ENCODE peak calls at places on chromosomes 3 and 15, in seven cellular contexts. One of them, this sample, is unnamed.

GRCh38 chr3:90091557-90091956 is 984.1 kb downstream of the EPHA3 start:
- DNase-seq in IMR-90: peak
- DNase-seq in right lobe of liver: no peak
- DNase-seq in adrenal gland: no peak
- DNase-seq in A549: peak
- DNase-seq in heart left ventricle: peak
- DNase-seq in testis: peak
- DNase-seq in this sample: no peak

GRCh38 chr15:73983211-73983727 is 8.8 kb downstream of the STOML1 start:
- DNase-seq in IMR-90: peak
- DNase-seq in right lobe of liver: no peak
- DNase-seq in adrenal gland: peak
- DNase-seq in A549: no peak
- DNase-seq in heart left ventricle: peak
- DNase-seq in testis: no peak
- DNase-seq in this sample: no peak

GRCh38 chr3:37243811-37244748 is 69.7 kb upstream of the LRRFIP2 start:
- DNase-seq in IMR-90: peak
- DNase-seq in right lobe of liver: peak
- DNase-seq in adrenal gland: peak
- DNase-seq in A549: peak
- DNase-seq in heart left ventricle: peak
- DNase-seq in testis: peak
- DNase-seq in this sample: peak

GRCh38 chr15:91694829-91695205 is 158.7 kb upstream of the SLCO3A1 start:
- DNase-seq in IMR-90: peak
- DNase-seq in right lobe of liver: no peak
- DNase-seq in adrenal gland: peak
- DNase-seq in A549: peak
- DNase-seq in heart left ventricle: peak
- DNase-seq in testis: peak
- DNase-seq in this sample: no peak

GRCh38 chr15:74662064-74662860 is 33.6 kb downstream of the EDC3 start:
- DNase-seq in IMR-90: no peak
- DNase-seq in right lobe of liver: no peak
- DNase-seq in adrenal gland: no peak
- DNase-seq in A549: no peak
- DNase-seq in heart left ventricle: no peak
- DNase-seq in testis: no peak
- DNase-seq in this sample: no peak

GRCh38 chr3:13950042-13950441 is 70.2 kb upstream of the WNT7A start:
- DNase-seq in IMR-90: no peak
- DNase-seq in right lobe of liver: no peak
- DNase-seq in adrenal gland: no peak
- DNase-seq in A549: no peak
- DNase-seq in heart left ventricle: no peak
- DNase-seq in testis: no peak
- DNase-seq in this sample: no peak

GRCh38 chr3:33115024-33115768 is 1.4 kb downstream of the CRTAP start:
- DNase-seq in IMR-90: peak
- DNase-seq in right lobe of liver: peak
- DNase-seq in adrenal gland: peak
- DNase-seq in A549: peak
- DNase-seq in heart left ventricle: peak
- DNase-seq in testis: peak
- DNase-seq in this sample: peak

GRCh38 chr15:33292718-33293307 is 18.0 kb upstream of the RYR3 start:
- DNase-seq in IMR-90: peak
- DNase-seq in right lobe of liver: no peak
- DNase-seq in adrenal gland: peak
- DNase-seq in A549: peak
- DNase-seq in heart left ventricle: peak
- DNase-seq in testis: peak
- DNase-seq in this sample: no peak

GRCh38 chr15:74571191-74571590 is 30.2 kb downstream of the ARID3B start:
- DNase-seq in IMR-90: no peak
- DNase-seq in right lobe of liver: no peak
- DNase-seq in adrenal gland: no peak
- DNase-seq in A549: no peak
- DNase-seq in heart left ventricle: no peak
- DNase-seq in testis: no peak
- DNase-seq in this sample: no peak

DNA sequence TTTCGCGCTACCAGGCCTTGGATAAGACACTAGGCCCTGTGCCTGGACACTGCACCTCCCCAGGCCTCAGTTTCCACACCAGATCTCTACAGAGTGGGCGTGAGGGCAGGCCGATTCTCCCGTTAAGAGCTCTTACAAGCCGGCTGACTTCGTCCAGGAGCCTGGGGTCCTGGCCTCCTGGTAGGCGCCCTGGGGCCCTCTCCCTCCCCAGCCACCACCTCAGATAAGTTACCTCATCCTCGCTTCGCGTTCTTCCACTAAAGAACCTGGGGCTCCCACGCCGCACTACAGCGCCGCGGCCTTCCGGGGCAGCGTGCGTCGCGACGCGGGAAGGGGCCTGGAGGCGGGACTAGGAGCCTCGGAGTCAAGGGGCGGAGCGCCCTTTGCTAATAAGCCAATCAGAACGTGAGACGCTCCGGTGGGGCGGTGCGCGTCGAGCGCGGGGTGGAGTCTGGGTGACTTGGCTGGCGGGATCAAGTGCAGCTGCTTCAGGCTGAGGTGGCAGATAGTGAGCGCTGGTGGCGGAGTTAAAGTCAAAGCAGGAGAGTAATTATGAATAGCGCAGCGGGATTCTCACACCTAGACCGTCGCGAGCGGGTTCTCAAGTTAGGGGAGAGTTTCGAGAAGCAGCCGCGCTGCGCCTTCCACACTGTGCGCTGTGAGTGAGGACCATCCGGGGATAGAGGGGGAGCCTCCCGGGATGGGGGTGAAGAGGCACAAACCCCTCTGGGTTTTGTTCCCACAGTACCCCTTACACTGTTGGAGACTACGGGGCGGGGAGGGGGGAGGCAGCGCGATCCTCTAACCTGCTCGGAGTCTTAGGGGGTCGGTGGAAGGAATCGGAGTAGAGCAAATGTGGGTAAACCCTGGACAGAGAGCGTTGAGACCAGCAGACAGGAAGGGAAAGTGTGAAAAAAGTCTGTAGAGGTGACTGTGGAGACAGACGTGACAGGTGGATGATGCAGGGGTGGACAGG is at the start of the genes EAF2 and IQCB1:
- DNase-seq in IMR-90: peak
- DNase-seq in right lobe of liver: peak
- DNase-seq in adrenal gland: peak
- DNase-seq in A549: peak
- DNase-seq in heart left ventricle: peak
- DNase-seq in testis: peak
- DNase-seq in this sample: peak
- TF ChIP-seq POLR2A in IMR-90: peak
- TF ChIP-seq POLR2A in right lobe of liver: peak
- TF ChIP-seq POLR2A in adrenal gland: peak
- TF ChIP-seq POLR2A in A549: peak
- TF ChIP-seq POLR2A in heart left ventricle: peak
- TF ChIP-seq POLR2A in testis: peak
- TF ChIP-seq POLR2A in this sample: peak

GRCh38 chr3:10715886-10716285 is 100.1 kb upstream of the SLC6A11 start:
- DNase-seq in IMR-90: no peak
- DNase-seq in right lobe of liver: no peak
- DNase-seq in adrenal gland: no peak
- DNase-seq in A549: no peak
- DNase-seq in heart left ventricle: no peak
- DNase-seq in testis: no peak
- DNase-seq in this sample: no peak
- TF ChIP-seq POLR2A in IMR-90: no peak
- TF ChIP-seq POLR2A in right lobe of liver: no peak
- TF ChIP-seq POLR2A in adrenal gland: no peak
- TF ChIP-seq POLR2A in A549: no peak
- TF ChIP-seq POLR2A in heart left ventricle: no peak
- TF ChIP-seq POLR2A in testis: no peak
- TF ChIP-seq POLR2A in this sample: no peak

DNA sequence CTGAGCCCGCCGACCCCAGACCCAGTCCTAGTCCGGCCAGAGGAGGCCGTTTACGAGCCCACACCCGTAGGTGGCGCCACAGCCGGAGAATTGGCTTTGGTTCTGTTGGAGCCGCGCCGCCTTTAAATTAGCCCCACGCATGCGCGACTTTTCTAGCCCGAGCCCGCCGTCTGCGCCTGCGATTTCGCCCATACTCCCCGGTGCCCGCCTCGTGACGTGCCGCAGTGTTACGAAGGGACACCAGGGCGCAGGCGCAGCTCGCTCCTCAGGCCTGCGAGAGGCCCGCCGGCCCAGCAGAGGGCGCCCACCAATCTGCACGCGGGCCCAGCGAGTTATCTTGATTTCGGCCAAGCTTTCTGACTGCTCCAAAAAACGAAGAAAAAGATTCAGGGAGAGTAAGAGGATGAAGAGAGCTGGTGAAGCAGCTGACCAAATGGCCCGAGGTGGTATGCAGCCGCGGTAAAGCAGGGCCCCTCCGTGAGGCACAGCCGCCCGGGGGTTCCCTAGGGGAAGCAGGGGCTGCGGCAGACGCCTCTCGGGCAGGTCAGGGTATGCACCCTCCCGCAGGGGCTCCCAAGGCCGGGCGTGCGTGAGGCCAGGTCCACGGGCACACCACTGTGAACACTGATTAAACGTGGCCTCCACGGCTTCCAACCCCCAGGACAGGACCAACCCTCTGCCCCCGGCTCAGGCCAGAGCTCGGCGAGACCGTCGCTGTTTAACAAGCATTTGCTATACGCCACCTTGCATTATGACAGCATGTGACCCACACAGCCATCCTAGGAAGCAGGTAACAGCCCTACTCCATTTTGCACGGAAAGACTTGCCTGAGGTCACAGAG is 32.8 kb downstream of the RPN1 start:
- DNase-seq in IMR-90: peak
- DNase-seq in right lobe of liver: peak
- DNase-seq in adrenal gland: peak
- DNase-seq in A549: peak
- DNase-seq in heart left ventricle: peak
- DNase-seq in testis: peak
- DNase-seq in this sample: peak
- TF ChIP-seq POLR2A in IMR-90: no peak
- TF ChIP-seq POLR2A in right lobe of liver: peak
- TF ChIP-seq POLR2A in adrenal gland: no peak
- TF ChIP-seq POLR2A in A549: no peak
- TF ChIP-seq POLR2A in heart left ventricle: peak
- TF ChIP-seq POLR2A in testis: no peak
- TF ChIP-seq POLR2A in this sample: no peak

DNA sequence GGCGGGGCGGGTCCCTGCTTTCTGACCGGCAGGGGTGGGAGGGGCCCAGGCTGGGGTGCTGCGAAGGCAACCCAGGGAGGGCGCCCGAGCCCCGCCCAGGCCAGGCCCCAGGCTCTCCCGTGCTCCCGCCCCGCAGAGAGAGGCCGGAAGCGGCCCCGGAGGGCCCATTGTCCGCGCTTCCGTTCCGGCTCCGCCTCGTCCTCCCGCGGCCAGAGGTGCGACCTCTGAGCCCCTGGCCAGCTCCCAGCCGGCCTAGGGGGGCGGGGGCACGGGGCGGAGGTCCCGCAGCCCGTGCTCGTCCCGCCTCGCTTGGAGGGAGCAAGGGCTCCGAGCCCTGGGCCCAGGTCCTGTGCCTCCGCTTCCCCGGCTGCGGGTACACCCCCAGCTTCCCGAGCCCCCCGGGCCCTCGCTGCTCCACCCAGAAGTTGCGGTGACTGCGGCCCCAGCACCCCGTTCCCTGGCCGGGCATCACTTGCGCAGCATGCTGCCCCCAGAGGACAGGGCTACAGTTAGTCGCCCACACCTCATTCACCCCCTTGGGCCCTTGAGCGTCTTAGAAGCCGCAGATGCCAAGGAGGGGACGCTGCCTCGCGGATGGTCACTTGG is 20.4 kb upstream of the PLXND1 start:
- DNase-seq in IMR-90: peak
- DNase-seq in right lobe of liver: peak
- DNase-seq in adrenal gland: peak
- DNase-seq in A549: peak
- DNase-seq in heart left ventricle: peak
- DNase-seq in testis: peak
- DNase-seq in this sample: peak
- TF ChIP-seq POLR2A in IMR-90: no peak
- TF ChIP-seq POLR2A in right lobe of liver: peak
- TF ChIP-seq POLR2A in adrenal gland: peak
- TF ChIP-seq POLR2A in A549: peak
- TF ChIP-seq POLR2A in heart left ventricle: peak
- TF ChIP-seq POLR2A in testis: no peak
- TF ChIP-seq POLR2A in this sample: peak

This sample was measured in H54.